ENCODE peak calls at places on chromosomes 5 and 9, in four cellular contexts. One of them, this sample, is unnamed.

GRCh38 chr5:16507716-16508115 is 42.1 kb upstream of the ZNF622 start:
- DNase-seq in upper lobe of left lung: no peak
- DNase-seq in HL-60: no peak
- DNase-seq in testis: no peak
- DNase-seq in this sample: no peak

GRCh38 chr5:76474377-76474776 is 71.3 kb downstream of the IQGAP2 start:
- DNase-seq in upper lobe of left lung: no peak
- DNase-seq in testis: no peak
- DNase-seq in HL-60: no peak
- DNase-seq in this sample: no peak

GRCh38 chr5:81513468-81513867 is 119.5 kb upstream of the ACOT12 start:
- DNase-seq in testis: no peak
- DNase-seq in HL-60: no peak
- DNase-seq in upper lobe of left lung: no peak
- DNase-seq in this sample: peak; percentile 3

GRCh38 chr5:143263272-143263810 is 140.1 kb downstream of the NR3C1 start:
- DNase-seq in HL-60: no peak
- DNase-seq in upper lobe of left lung: no peak
- DNase-seq in testis: no peak
- DNase-seq in this sample: no peak

GRCh38 chr9:119868694-119869093 is 499.5 kb upstream of the BRINP1 start:
- DNase-seq in upper lobe of left lung: peak; percentile 46
- DNase-seq in HL-60: no peak
- DNase-seq in testis: no peak
- DNase-seq in this sample: no peak

GRCh38 chr5:38369692-38370091 is 111.3 kb downstream of the EGFLAM start:
- DNase-seq in HL-60: no peak
- DNase-seq in testis: no peak
- DNase-seq in upper lobe of left lung: no peak
- DNase-seq in this sample: no peak

GRCh38 chr5:2989517-2989916 is 238.0 kb upstream of the IRX2 start:
- DNase-seq in upper lobe of left lung: no peak
- DNase-seq in HL-60: no peak
- DNase-seq in testis: no peak
- DNase-seq in this sample: peak; percentile 61

GRCh38 chr5:40619406-40619805 is 60.3 kb upstream of the PTGER4 start:
- DNase-seq in upper lobe of left lung: no peak
- DNase-seq in HL-60: no peak
- DNase-seq in testis: no peak
- DNase-seq in this sample: no peak

GRCh38 chr9:129166962-129167557 is 11.0 kb downstream of the IER5L start:
- DNase-seq in HL-60: peak; percentile 78
- DNase-seq in testis: peak; percentile 62
- DNase-seq in upper lobe of left lung: peak; percentile 91
- DNase-seq in this sample: peak; percentile 93

GRCh38 chr5:155211764-155212163 is 198.2 kb downstream of the KIF4B start:
- DNase-seq in HL-60: no peak
- DNase-seq in testis: no peak
- DNase-seq in upper lobe of left lung: no peak
- DNase-seq in this sample: no peak

GRCh38 chr9:2634158-2634557 is 12.6 kb downstream of the VLDLR start:
- DNase-seq in HL-60: no peak
- DNase-seq in upper lobe of left lung: no peak
- DNase-seq in testis: no peak
- DNase-seq in this sample: no peak

GRCh38 chr9:125540497-125540896 is 166.5 kb downstream of the MAPKAP1 start:
- DNase-seq in testis: no peak
- DNase-seq in HL-60: no peak
- DNase-seq in upper lobe of left lung: no peak
- DNase-seq in this sample: no peak

GRCh38 chr9:120439147-120439546 is 140.8 kb downstream of the CDK5RAP2 start:
- DNase-seq in testis: no peak
- DNase-seq in HL-60: peak; percentile 12
- DNase-seq in upper lobe of left lung: no peak
- DNase-seq in this sample: peak; percentile 39

GRCh38 chr5:92374859-92375258 is 991.7 kb upstream of the ARRDC3 start:
- DNase-seq in HL-60: no peak
- DNase-seq in testis: no peak
- DNase-seq in upper lobe of left lung: no peak
- DNase-seq in this sample: no peak

GRCh38 chr5:135020111-135020895 is 13.7 kb downstream of the PITX1 start:
- DNase-seq in HL-60: no peak
- DNase-seq in upper lobe of left lung: no peak
- DNase-seq in testis: no peak
- DNase-seq in this sample: no peak

GRCh38 chr5:59361454-59361853 is 532.1 kb downstream of the PDE4D start:
- DNase-seq in upper lobe of left lung: no peak
- DNase-seq in testis: no peak
- DNase-seq in HL-60: peak; percentile 32
- DNase-seq in this sample: no peak

GRCh38 chr9:93471135-93471534 is 17.8 kb upstream of the FAM120AOS start:
- DNase-seq in testis: no peak
- DNase-seq in HL-60: no peak
- DNase-seq in upper lobe of left lung: no peak
- DNase-seq in this sample: no peak

GRCh38 chr5:29561564-29561963 is 1631.9 kb upstream of the CDH6 start:
- DNase-seq in upper lobe of left lung: no peak
- DNase-seq in HL-60: no peak
- DNase-seq in testis: no peak
- DNase-seq in this sample: no peak

GRCh38 chr5:150804388-150804787 is 25.8 kb downstream of the SMIM3 start:
- DNase-seq in upper lobe of left lung: no peak
- DNase-seq in HL-60: no peak
- DNase-seq in testis: no peak
- DNase-seq in this sample: no peak

GRCh38 chr9:9299134-9299533 is 1313.7 kb downstream of the PTPRD start:
- DNase-seq in HL-60: no peak
- DNase-seq in upper lobe of left lung: no peak
- DNase-seq in testis: no peak
- DNase-seq in this sample: no peak

GRCh38 chr5:169303119-169303515 is 2.2 kb upstream of the SLIT3 start:
- DNase-seq in upper lobe of left lung: no peak
- DNase-seq in HL-60: no peak
- DNase-seq in testis: no peak
- DNase-seq in this sample: no peak

GRCh38 chr5:124452389-124452788 is 294.1 kb downstream of the ZNF608 start:
- DNase-seq in testis: no peak
- DNase-seq in upper lobe of left lung: no peak
- DNase-seq in HL-60: no peak
- DNase-seq in this sample: no peak

GRCh38 chr5:60445427-60445826 is 254.5 kb downstream of the DEPDC1B start:
- DNase-seq in testis: no peak
- DNase-seq in upper lobe of left lung: no peak
- DNase-seq in HL-60: no peak
- DNase-seq in this sample: no peak

GRCh38 chr9:31347082-31347617 is 1037.3 kb upstream of the ACO1 start:
- DNase-seq in upper lobe of left lung: no peak
- DNase-seq in HL-60: no peak
- DNase-seq in testis: no peak
- DNase-seq in this sample: no peak
- H3K4me3 ChIP-seq in upper lobe of left lung: peak overlapping the region; percentile 7
- H3K4me3 ChIP-seq in HL-60: no peak overlapping the region
- H3K4me3 ChIP-seq in testis: no peak overlapping the region
- H3K4me3 ChIP-seq in this sample: no peak overlapping the region

DNA sequence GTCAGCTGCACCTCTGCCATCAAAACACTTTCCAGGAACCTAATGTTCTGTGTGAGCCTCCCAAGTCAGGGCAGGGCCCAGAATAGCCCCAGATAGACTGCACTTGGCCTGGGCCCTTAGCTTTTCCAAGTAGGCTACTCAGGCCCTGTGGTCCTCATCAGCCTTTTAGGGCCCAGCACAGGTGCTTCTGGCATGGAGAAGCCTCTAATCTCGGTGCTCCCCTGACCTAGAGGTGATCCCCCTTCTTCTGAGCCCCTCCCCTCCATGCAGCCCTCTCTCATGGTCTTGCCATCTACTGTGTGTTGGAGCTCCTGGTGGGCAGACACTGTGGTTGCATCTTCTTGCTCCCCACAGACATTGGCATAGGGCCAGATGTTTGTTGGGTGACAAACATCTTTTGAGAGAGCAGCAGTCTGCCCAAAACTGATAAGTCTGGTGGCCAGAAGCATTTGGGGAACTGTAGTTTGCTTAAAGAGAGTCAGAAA is 28.1 kb downstream of the FRMPD1 start:
- DNase-seq in HL-60: no peak
- DNase-seq in testis: no peak
- DNase-seq in upper lobe of left lung: no peak
- DNase-seq in this sample: no peak
- H3K27me3 ChIP-seq in HL-60: peaks cover 8% of the 10 kb centered on the region
- H3K27me3 ChIP-seq in testis: no peaks in the 10 kb centered on the region
- H3K27me3 ChIP-seq in upper lobe of left lung: no peaks in the 10 kb centered on the region
- H3K27me3 ChIP-seq in this sample: no peaks in the 10 kb centered on the region

GRCh38 chr5:154236-154635 is 37.1 kb upstream of the LRRC14B start:
- DNase-seq in upper lobe of left lung: no peak
- DNase-seq in testis: peak; percentile 12
- DNase-seq in HL-60: no peak
- DNase-seq in this sample: peak; percentile 67
- H3K4me3 ChIP-seq in upper lobe of left lung: no peak overlapping the region
- H3K4me3 ChIP-seq in testis: no peak overlapping the region
- H3K4me3 ChIP-seq in HL-60: no peak overlapping the region
- H3K4me3 ChIP-seq in this sample: no peak overlapping the region

GRCh38 chr9:135183538-135184153 is 96.2 kb downstream of the OLFM1 start:
- DNase-seq in HL-60: no peak
- DNase-seq in testis: peak; percentile 25
- DNase-seq in upper lobe of left lung: no peak
- DNase-seq in this sample: no peak
- H3K27me3 ChIP-seq in HL-60: no peaks in the 10 kb centered on the region
- H3K27me3 ChIP-seq in testis: no peaks in the 10 kb centered on the region
- H3K27me3 ChIP-seq in upper lobe of left lung: no peaks in the 10 kb centered on the region
- H3K27me3 ChIP-seq in this sample: no peaks in the 10 kb centered on the region

GRCh38 chr5:140150201-140150600 is 24.5 kb downstream of the IGIP start:
- DNase-seq in HL-60: no peak
- DNase-seq in upper lobe of left lung: no peak
- DNase-seq in testis: no peak
- DNase-seq in this sample: no peak

GRCh38 chr5:140152610-140152999 is 22.4 kb upstream of the CYSTM1 start:
- DNase-seq in upper lobe of left lung: no peak
- DNase-seq in HL-60: no peak
- DNase-seq in testis: no peak
- DNase-seq in this sample: peak; percentile 59

GRCh38 chr5:140151068-140151718 is 23.8 kb upstream of the CYSTM1 start:
- DNase-seq in upper lobe of left lung: no peak
- DNase-seq in testis: no peak
- DNase-seq in HL-60: no peak
- DNase-seq in this sample: peak; percentile 15

GRCh38 chr5:140153255-140153654 is 21.7 kb upstream of the CYSTM1 start:
- DNase-seq in HL-60: no peak
- DNase-seq in testis: no peak
- DNase-seq in upper lobe of left lung: no peak
- DNase-seq in this sample: no peak

DNA sequence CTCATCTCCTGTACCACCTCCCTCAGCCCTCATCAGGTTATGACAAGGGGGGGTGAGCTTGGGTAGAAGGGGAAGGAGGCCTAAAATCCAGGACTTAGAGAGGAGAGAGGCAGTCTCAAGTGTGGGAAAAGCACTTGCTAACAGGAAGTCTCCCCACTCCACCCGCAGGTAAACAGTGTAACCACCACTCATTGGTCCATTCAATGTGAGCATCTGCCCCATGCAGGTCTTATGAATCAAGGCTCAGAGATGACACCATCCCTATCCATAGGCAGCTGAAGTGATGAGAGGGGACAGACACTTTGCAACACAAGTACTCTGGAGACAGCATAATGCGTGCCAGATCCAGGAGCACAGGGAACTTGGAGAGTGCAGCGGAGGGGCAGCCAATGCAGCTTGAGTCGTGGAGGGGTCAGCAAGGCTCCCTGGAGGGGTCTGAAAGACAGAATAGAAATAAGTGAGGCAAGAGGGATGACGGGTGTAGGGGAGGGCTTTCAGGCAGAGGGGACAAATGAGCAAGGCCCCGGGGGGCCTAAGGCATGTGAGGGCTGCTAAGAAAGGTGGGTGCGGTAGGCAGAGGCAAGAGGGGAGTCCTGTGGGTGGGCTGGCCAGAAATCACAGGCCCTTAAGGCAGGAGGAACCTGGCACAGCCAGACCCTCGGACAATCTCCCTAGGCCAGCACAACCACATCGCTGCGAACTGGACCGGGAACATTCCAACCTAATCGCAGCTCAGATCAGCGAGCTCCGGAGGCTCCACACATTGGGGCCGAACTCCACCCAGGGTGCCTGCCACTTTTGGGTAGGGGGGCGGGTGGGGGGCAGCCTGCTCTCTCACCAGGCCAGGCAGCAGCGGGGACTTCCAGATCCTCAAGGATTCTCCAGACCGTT is 23.0 kb upstream of the CYSTM1 start:
- DNase-seq in upper lobe of left lung: no peak
- DNase-seq in HL-60: no peak
- DNase-seq in testis: no peak
- DNase-seq in this sample: peak; percentile 49
- H3K4me3 ChIP-seq in upper lobe of left lung: no peak overlapping the region
- H3K4me3 ChIP-seq in HL-60: no peak overlapping the region
- H3K4me3 ChIP-seq in testis: no peak overlapping the region
- H3K4me3 ChIP-seq in this sample: no peak overlapping the region

GRCh38 chr9:84917366-84918063 is 248.0 kb downstream of the NTRK2 start:
- DNase-seq in upper lobe of left lung: no peak
- DNase-seq in testis: no peak
- DNase-seq in HL-60: no peak
- DNase-seq in this sample: peak; percentile 10

GRCh38 chr9:84921175-84921574 is 251.6 kb downstream of the NTRK2 start:
- DNase-seq in HL-60: no peak
- DNase-seq in upper lobe of left lung: no peak
- DNase-seq in testis: peak; percentile 50
- DNase-seq in this sample: no peak

GRCh38 chr9:84922051-84922450 is 252.5 kb downstream of the NTRK2 start:
- DNase-seq in HL-60: no peak
- DNase-seq in upper lobe of left lung: no peak
- DNase-seq in testis: no peak
- DNase-seq in this sample: no peak

DNA sequence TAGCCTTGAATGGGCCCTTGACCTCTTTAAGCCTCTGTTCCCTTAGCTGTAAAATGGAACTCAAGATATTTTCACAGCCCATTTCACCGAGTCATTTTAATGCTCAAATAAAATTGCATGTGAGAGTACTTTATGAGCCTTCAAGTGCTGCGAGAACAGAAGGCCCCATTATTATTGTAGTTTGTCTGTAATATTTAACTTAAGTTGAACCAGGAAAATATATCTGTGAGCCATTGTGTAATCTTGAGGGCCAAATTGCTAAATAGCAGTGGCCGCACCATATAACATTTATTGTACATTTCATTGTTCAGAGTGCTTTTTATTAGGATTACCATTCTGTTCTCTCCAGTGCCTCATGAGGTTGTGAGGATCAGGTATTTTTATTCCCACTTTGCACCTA is 250.0 kb downstream of the NTRK2 start:
- DNase-seq in upper lobe of left lung: no peak
- DNase-seq in HL-60: no peak
- DNase-seq in testis: no peak
- DNase-seq in this sample: no peak
- H3K27me3 ChIP-seq in upper lobe of left lung: no peaks in the 10 kb centered on the region
- H3K27me3 ChIP-seq in HL-60: no peaks in the 10 kb centered on the region
- H3K27me3 ChIP-seq in testis: no peaks in the 10 kb centered on the region
- H3K27me3 ChIP-seq in this sample: no peaks in the 10 kb centered on the region